ENCODE peak calls at places on chromosome 20, in ten cellular contexts. I is activated effector memory CD4-positive, alpha-beta T cell treated with anti-CD3 and anti-CD28 coated beads, Interleukin-2, amount 50 U/mL, for 16 hours; G is HFF-Myc; J is GM23248; E is CD4-positive, alpha-beta memory T cell; T is T-helper 2 cell; W is GF-D8; H is epithelial cell of esophagus; M is HEK293T; F is tibial artery. V is an unnamed sample.

GRCh38 chr20:61440548-61441055 is 188.5 kb downstream of the CDH4 start:
- DNase-seq in W (no peak), J (no peak), T (no peak), F (no peak), I (no peak), H (no peak), M (no peak), E (no peak), G (no peak), V (peak; percentile 72)

GRCh38 chr20:18058661-18059467 is 1.1 kb upstream of the OVOL2 start:
- DNase-seq in H (peak; percentile 27), T (no peak), F (no peak), J (peak; percentile 27), M (peak; percentile 67), I (no peak), E (no peak), W (no peak), G (no peak), V (no peak)

GRCh38 chr20:61744691-61745396 is 320.8 kb downstream of the TAF4 start:
- DNase-seq in M (no peak), I (no peak), F (no peak), J (peak; percentile 43), T (no peak), H (peak; percentile 11), E (no peak), W (no peak), G (no peak), V (peak; percentile 74)

GRCh38 chr20:49281059-49281912 is 3.4 kb upstream of the ZNFX1 start:
- DNase-seq in F (no peak), H (peak; percentile 78), E (no peak), M (no peak), J (peak; percentile 31), I (no peak), T (no peak), G (no peak), W (peak; percentile 38), V (no peak)

GRCh38 chr20:53578492-53579222 is 15.0 kb downstream of the ZNF217 start:
- DNase-seq in F (peak; percentile 41), H (peak; percentile 89), M (peak; percentile 67), W (peak; percentile 73), T (no peak), I (peak; percentile 68), J (peak; percentile 93), G (peak; percentile 77), E (peak; percentile 83), V (no peak)

GRCh38 chr20:25135031-25135430 is 53.1 kb upstream of the VSX1 start:
- DNase-seq in G (no peak), H (no peak), J (no peak), T (no peak), M (no peak), W (no peak), F (no peak), I (no peak), E (no peak), V (no peak)

GRCh38 chr20:22672191-22672590 is 87.8 kb upstream of the FOXA2 start:
- DNase-seq in J (no peak), M (no peak), H (no peak), W (no peak), E (no peak), T (no peak), I (no peak), F (no peak), G (no peak), V (no peak)

GRCh38 chr20:5658897-5659296 is 91.3 kb upstream of the SHLD1 start:
- DNase-seq in J (peak; percentile 96), I (no peak), H (peak; percentile 93), M (no peak), F (peak; percentile 88), E (peak; percentile 26), W (no peak), T (no peak), G (no peak), V (peak; percentile 66)

GRCh38 chr20:38633577-38634093 is 32.0 kb downstream of the ARHGAP40 start:
- DNase-seq in I (peak; percentile 82), E (peak; percentile 40), H (peak; percentile 57), W (no peak), F (no peak), J (peak; percentile 69), G (peak; percentile 22), T (no peak), M (peak; percentile 88), V (no peak)

GRCh38 chr20:23235173-23236027 is 115.2 kb upstream of the NXT1 start:
- DNase-seq in T (no peak), W (peak; percentile 20), H (peak; percentile 74), F (peak; percentile 73), G (no peak), M (peak; percentile 57), E (no peak), I (peak; percentile 69), J (peak; percentile 74), V (no peak)

GRCh38 chr20:45957021-45957941 is 14.7 kb downstream of the ZNF335 start:
- DNase-seq in G (no peak), E (no peak), M (no peak), W (no peak), J (no peak), I (peak; percentile 55), T (no peak), F (peak; percentile 19), H (no peak), V (peak; percentile 75)

GRCh38 chr20:62536731-62537401 is 61.1 kb upstream of the GATA5 start:
- DNase-seq in F (no peak), I (no peak), W (no peak), G (no peak), J (peak; percentile 45), H (no peak), E (no peak), T (no peak), M (no peak), V (no peak)

GRCh38 chr20:57429579-57430202 is 38.5 kb downstream of the RBM38 start:
- DNase-seq in J (peak; percentile 74), G (no peak), W (no peak), F (no peak), H (peak; percentile 79), M (no peak), E (no peak), I (no peak), T (no peak), V (no peak)

GRCh38 chr20:50504231-50504823 is 5.9 kb upstream of the PTPN1 start:
- DNase-seq in J (peak; percentile 28), W (no peak), T (no peak), E (peak; percentile 22), F (no peak), M (no peak), I (no peak), G (no peak), H (no peak), V (peak; percentile 59)

GRCh38 chr20:44576297-44576696 is 6.1 kb upstream of the PKIG start:
- DNase-seq in W (peak; percentile 72), M (peak; percentile 28), H (peak; percentile 18), T (no peak), J (peak; percentile 48), F (no peak), I (no peak), E (no peak), G (peak; percentile 52), V (no peak)

GRCh38 chr20:24575811-24576210 is 106.4 kb downstream of the SYNDIG1 start:
- DNase-seq in E (no peak), M (no peak), W (no peak), J (no peak), F (no peak), T (no peak), I (no peak), H (no peak), G (no peak), V (no peak)

GRCh38 chr20:44622501-44623270 is 28.8 kb downstream of the ADA start:
- DNase-seq in I (no peak), J (no peak), G (no peak), H (no peak), E (no peak), M (no peak), W (no peak), F (no peak), T (no peak), V (peak; percentile 80)

GRCh38 chr20:48886189-48886588 is 35.3 kb upstream of the ARFGEF2 start:
- DNase-seq in H (no peak), M (no peak), W (no peak), E (no peak), F (no peak), I (no peak), T (no peak), J (no peak), G (no peak), V (peak; percentile 64)

GRCh38 chr20:61271273-61272221 is 19.5 kb downstream of the CDH4 start:
- DNase-seq in W (no peak), F (no peak), G (no peak), I (no peak), J (no peak), H (no peak), T (no peak), M (no peak), E (no peak), V (no peak)

GRCh38 chr20:61252601-61253263 is 671 bp downstream of the CDH4 start:
- DNase-seq in I (no peak), T (no peak), F (no peak), E (no peak), W (no peak), H (peak; percentile 44), G (no peak), M (peak; percentile 25), J (peak; percentile 52), V (peak; percentile 82)

GRCh38 chr20:42366626-42367025 is 748.4 kb upstream of the CHD6 start:
- DNase-seq in T (no peak), E (no peak), W (peak; percentile 63), G (no peak), F (no peak), H (no peak), M (no peak), I (no peak), J (no peak), V (no peak)

GRCh38 chr20:38228436-38228835 is 32.1 kb downstream of the KIAA1755 start:
- DNase-seq in G (no peak), W (no peak), I (no peak), H (no peak), M (peak; percentile 28), F (peak; percentile 3), E (no peak), T (no peak), J (no peak), V (no peak)

GRCh38 chr20:14337400-14338171 is at the start of gene FLRT3:
- DNase-seq in E (no peak), W (no peak), F (peak; percentile 37), G (peak; percentile 91), J (peak; percentile 96), T (no peak), I (no peak), M (peak; percentile 80), H (peak; percentile 99), V (peak; percentile 86)

GRCh38 chr20:24766143-24766527 is 182.9 kb upstream of the CST7 start:
- DNase-seq in E (no peak), F (no peak), T (no peak), M (no peak), W (no peak), G (no peak), J (no peak), H (no peak), I (no peak), V (no peak)

GRCh38 chr20:39946053-39946810 is 742.8 kb downstream of the MAFB start:
- DNase-seq in J (no peak), H (no peak), M (no peak), T (no peak), G (no peak), E (no peak), W (no peak), I (no peak), F (no peak), V (no peak)

GRCh38 chr20:33370296-33370695 is 31.0 kb downstream of the CDK5RAP1 start:
- DNase-seq in T (no peak), W (no peak), G (no peak), I (peak; percentile 82), H (peak; percentile 44), F (no peak), J (no peak), M (no peak), E (peak; percentile 87), V (peak; percentile 60)

GRCh38 chr20:23613676-23614075 is 8.0 kb upstream of the CST9 start:
- DNase-seq in H (no peak), E (no peak), W (no peak), I (no peak), J (no peak), F (no peak), T (no peak), G (no peak), M (no peak), V (no peak)

GRCh38 chr20:24001901-24002405 is 13.4 kb upstream of the GGTLC1 start:
- DNase-seq in J (no peak), I (no peak), G (no peak), H (no peak), F (no peak), E (no peak), W (no peak), M (no peak), T (no peak), V (no peak)

V was measured in RWPE2.